ENCODE peak calls at places on chromosomes 11 and 22, in nine cellular contexts. C is epithelial cell of esophagus, Y is PC-3, Z is cardiac fibroblast, V is mucosa of descending colon, F is sigmoid colon, I is fibroblast of lung, W is coronary artery, B is adrenal gland. M is an unnamed sample.

GRCh38 chr11:103749158-103749557 is 287.3 kb upstream of the DDI1 start:
- DNase-seq in C (peak), Y (no peak), Z (no peak), V (no peak), F (no peak), I (no peak), W (no peak), B (peak), M (no peak)

GRCh38 chr22:31692186-31692886 is 30.3 kb upstream of the PISD start:
- DNase-seq in C (peak), Y (peak), Z (peak), V (no peak), F (no peak), I (peak), W (no peak), B (no peak), M (no peak)

GRCh38 chr11:74731301-74732094 is at the start of gene CHRDL2:
- DNase-seq in C (peak), Y (no peak), Z (peak), V (no peak), F (no peak), I (no peak), W (no peak), B (no peak), M (no peak)

GRCh38 chr11:13818325-13818724 is 144.2 kb upstream of the SPON1 start:
- DNase-seq in C (no peak), Y (no peak), Z (no peak), V (no peak), F (no peak), I (no peak), W (no peak), B (no peak), M (no peak)

GRCh38 chr22:46047841-46048595 is 71.1 kb upstream of the WNT7B start:
- DNase-seq in C (no peak), Y (no peak), Z (no peak), V (peak), F (peak), I (no peak), W (peak), B (peak), M (peak)

GRCh38 chr11:1749020-1749758 is 1.2 kb downstream of the IFITM10 start:
- DNase-seq in C (peak), Y (no peak), Z (peak), V (no peak), F (no peak), I (no peak), W (no peak), B (peak), M (peak)

GRCh38 chr11:130037881-130038601 is 31.7 kb upstream of the APLP2 start:
- DNase-seq in C (peak), Y (peak), Z (peak), V (no peak), F (no peak), I (peak), W (no peak), B (no peak), M (no peak)

GRCh38 chr22:40036591-40037225 is 42.0 kb downstream of the FAM83F start:
- DNase-seq in C (peak), Y (peak), Z (peak), V (no peak), F (peak), I (peak), W (peak), B (peak), M (peak)

GRCh38 chr22:24495365-24495675 is 188 bp downstream of the UPB1 start:
- DNase-seq in C (no peak), Y (no peak), Z (no peak), V (no peak), F (no peak), I (no peak), W (no peak), B (no peak), M (no peak)

GRCh38 chr11:71481101-71481960 is 28.3 kb downstream of the NADSYN1 start:
- DNase-seq in C (peak), Y (peak), Z (no peak), V (no peak), F (no peak), I (no peak), W (no peak), B (no peak), M (peak)

GRCh38 chr22:37623075-37624016 is 14.7 kb downstream of the GGA1 start:
- DNase-seq in C (peak), Y (peak), Z (peak), V (peak), F (peak), I (peak), W (no peak), B (peak), M (peak)

GRCh38 chr11:11620966-11621880 is 582 bp downstream of the GALNT18 start:
- DNase-seq in C (peak), Y (peak), Z (peak), V (peak), F (peak), I (peak), W (no peak), B (peak), M (peak)

GRCh38 chr11:90476442-90477007 is 253.7 kb upstream of the CHORDC1 start:
- DNase-seq in C (peak), Y (peak), Z (peak), V (no peak), F (no peak), I (peak), W (no peak), B (no peak), M (peak)

GRCh38 chr22:47121791-47122190 is 359.3 kb downstream of the TBC1D22A start:
- DNase-seq in C (no peak), Y (no peak), Z (no peak), V (peak), F (no peak), I (no peak), W (no peak), B (no peak), M (no peak)

GRCh38 chr11:32231909-32232493 is 141.1 kb downstream of the RCN1 start:
- DNase-seq in C (peak), Y (peak), Z (peak), V (no peak), F (no peak), I (peak), W (no peak), B (no peak), M (no peak)

GRCh38 chr22:36753120-36753802 is 22.7 kb downstream of the IFT27 start:
- DNase-seq in C (peak), Y (peak), Z (no peak), V (no peak), F (peak), I (no peak), W (peak), B (no peak), M (peak)

GRCh38 chr11:121538054-121538453 is 85.3 kb upstream of the SORL1-AS1 start:
- DNase-seq in C (no peak), Y (no peak), Z (no peak), V (no peak), F (no peak), I (no peak), W (no peak), B (no peak), M (no peak)

GRCh38 chr22:22421392-22421791 is 87.2 kb downstream of the ZNF280B start:
- DNase-seq in C (no peak), Y (no peak), Z (no peak), V (no peak), F (no peak), I (no peak), W (no peak), B (no peak), M (no peak)

GRCh38 chr11:125446279-125446678 is 49.8 kb downstream of the FEZ1 start:
- DNase-seq in C (no peak), Y (no peak), Z (no peak), V (no peak), F (no peak), I (no peak), W (peak), B (no peak), M (no peak)

GRCh38 chr11:74278721-74279148 is 32.7 kb downstream of the P4HA3 start:
- DNase-seq in C (peak), Y (peak), Z (peak), V (peak), F (peak), I (peak), W (peak), B (peak), M (no peak)

GRCh38 chr22:44037519-44038370 is 13.6 kb downstream of the PARVB start:
- DNase-seq in C (peak), Y (peak), Z (peak), V (no peak), F (peak), I (peak), W (no peak), B (peak), M (no peak)

GRCh38 chr11:5291207-5291838 is 10.4 kb downstream of the OR51B4 start:
- DNase-seq in C (peak), Y (peak), Z (peak), V (no peak), F (no peak), I (peak), W (no peak), B (no peak), M (no peak)

GRCh38 chr11:33507967-33508366 is 192.7 kb downstream of the C11orf91 start:
- DNase-seq in C (peak), Y (peak), Z (peak), V (no peak), F (no peak), I (peak), W (no peak), B (no peak), M (peak)

GRCh38 chr11:92670293-92670890 is 299.1 kb upstream of the MTNR1B start:
- DNase-seq in C (no peak), Y (no peak), Z (no peak), V (no peak), F (no peak), I (no peak), W (no peak), B (no peak), M (no peak)

GRCh38 chr11:134270250-134270714 is 5.9 kb upstream of the GLB1L3 start:
- DNase-seq in C (peak), Y (peak), Z (no peak), V (no peak), F (no peak), I (no peak), W (no peak), B (no peak), M (no peak)

GRCh38 chr22:50167689-50168489 is 2.6 kb upstream of the PANX2 start:
- DNase-seq in C (no peak), Y (no peak), Z (no peak), V (no peak), F (peak), I (no peak), W (no peak), B (no peak), M (no peak)

GRCh38 chr22:46878549-46878948 is 116.1 kb downstream of the TBC1D22A start:
- DNase-seq in C (no peak), Y (no peak), Z (peak), V (no peak), F (no peak), I (no peak), W (no peak), B (no peak), M (no peak)

GRCh38 chr11:44301856-44302231 is 8.1 kb downstream of the ALX4 start:
- DNase-seq in C (no peak), Y (peak), Z (peak), V (no peak), F (peak), I (no peak), W (no peak), B (peak), M (no peak)

GRCh38 chr11:118621071-118621815 is 13.8 kb downstream of the PHLDB1 start:
- DNase-seq in C (peak), Y (peak), Z (peak), V (peak), F (peak), I (peak), W (peak), B (peak), M (peak)

GRCh38 chr11:119019996-119020395 is 1.4 kb downstream of the TRAPPC4 start:
- DNase-seq in C (no peak), Y (peak), Z (no peak), V (no peak), F (peak), I (no peak), W (no peak), B (no peak), M (no peak)

GRCh38 chr11:45092901-45093760 is 53.3 kb upstream of the PRDM11 start:
- DNase-seq in C (peak), Y (peak), Z (peak), V (no peak), F (no peak), I (peak), W (peak), B (peak), M (no peak)

GRCh38 chr11:1211838-1212237 is 11.0 kb upstream of the MUC5B start:
- DNase-seq in C (no peak), Y (no peak), Z (no peak), V (no peak), F (no peak), I (no peak), W (no peak), B (no peak), M (no peak)

GRCh38 chr11:108886608-108887007 is 221.7 kb downstream of the DDX10 start:
- DNase-seq in C (peak), Y (peak), Z (peak), V (no peak), F (no peak), I (no peak), W (no peak), B (no peak), M (no peak)

GRCh38 chr22:23088199-23088604 is 17.9 kb downstream of the GNAZ start:
- DNase-seq in C (no peak), Y (no peak), Z (no peak), V (no peak), F (no peak), I (no peak), W (no peak), B (no peak), M (no peak)

GRCh38 chr11:126662055-126662790 is 306.7 kb downstream of the ST3GAL4 start:
- DNase-seq in C (peak), Y (no peak), Z (no peak), V (no peak), F (no peak), I (no peak), W (no peak), B (no peak), M (no peak)

GRCh38 chr11:69489031-69489745 is 7.7 kb downstream of the LINC01488 start:
- DNase-seq in C (no peak), Y (no peak), Z (no peak), V (peak), F (no peak), I (no peak), W (no peak), B (no peak), M (no peak)

GRCh38 chr11:27672836-27673464 is 27.3 kb downstream of the BDNF start:
- DNase-seq in C (peak), Y (peak), Z (no peak), V (no peak), F (no peak), I (peak), W (no peak), B (no peak), M (no peak)

GRCh38 chr22:48228468-48228867 is 1466.0 kb downstream of the TBC1D22A start:
- DNase-seq in C (no peak), Y (no peak), Z (no peak), V (no peak), F (no peak), I (no peak), W (no peak), B (no peak), M (no peak)

GRCh38 chr11:111378773-111379499 is at the start of gene POU2AF1:
- DNase-seq in C (no peak), Y (no peak), Z (peak), V (peak), F (no peak), I (no peak), W (no peak), B (no peak), M (no peak)

GRCh38 chr11:6988506-6988905 is 31.6 kb downstream of the ZNF214 start:
- DNase-seq in C (no peak), Y (no peak), Z (no peak), V (no peak), F (no peak), I (no peak), W (no peak), B (no peak), M (no peak)

GRCh38 chr11:6995703-6996102 is 24.4 kb downstream of the ZNF214 start:
- DNase-seq in C (no peak), Y (no peak), Z (no peak), V (no peak), F (no peak), I (no peak), W (no peak), B (no peak), M (no peak)

GRCh38 chr11:6992026-6992425 is 28.1 kb downstream of the ZNF214 start:
- DNase-seq in C (peak), Y (no peak), Z (peak), V (no peak), F (no peak), I (peak), W (no peak), B (no peak), M (no peak)

GRCh38 chr11:6991227-6991626 is 28.9 kb downstream of the ZNF214 start:
- DNase-seq in C (peak), Y (no peak), Z (no peak), V (no peak), F (no peak), I (no peak), W (no peak), B (no peak), M (no peak)

GRCh38 chr11:6992457-6993431 is 27.4 kb downstream of the ZNF214 start:
- DNase-seq in C (peak), Y (peak), Z (peak), V (no peak), F (no peak), I (peak), W (no peak), B (no peak), M (no peak)
- H3K4me3 ChIP-seq in C (no peak), Y (peak), Z (no peak), V (no peak), F (no peak), I (peak), W (peak), B (no peak), M (no peak)

GRCh38 chr11:113242767-113243397 is 71.5 kb upstream of the TTC12 start:
- DNase-seq in C (no peak), Y (no peak), Z (peak), V (no peak), F (no peak), I (peak), W (no peak), B (no peak), M (no peak)
- H3K4me3 ChIP-seq in C (no peak), Y (no peak), Z (peak), V (no peak), F (peak), I (peak), W (peak), B (no peak), M (no peak)

GRCh38 chr11:86171627-86172026 is 72.9 kb upstream of the EED start:
- DNase-seq in C (no peak), Y (no peak), Z (no peak), V (no peak), F (no peak), I (no peak), W (no peak), B (no peak), M (no peak)

GRCh38 chr11:86175585-86175984 is 69.0 kb upstream of the EED start:
- DNase-seq in C (no peak), Y (no peak), Z (no peak), V (no peak), F (no peak), I (no peak), W (no peak), B (no peak), M (no peak)

GRCh38 chr11:86176165-86176884 is 68.2 kb upstream of the EED start:
- DNase-seq in C (peak), Y (peak), Z (peak), V (no peak), F (no peak), I (peak), W (no peak), B (no peak), M (no peak)

GRCh38 chr11:86172894-86173293 is 71.7 kb upstream of the EED start:
- DNase-seq in C (peak), Y (peak), Z (peak), V (no peak), F (no peak), I (no peak), W (no peak), B (no peak), M (no peak)

DNA sequence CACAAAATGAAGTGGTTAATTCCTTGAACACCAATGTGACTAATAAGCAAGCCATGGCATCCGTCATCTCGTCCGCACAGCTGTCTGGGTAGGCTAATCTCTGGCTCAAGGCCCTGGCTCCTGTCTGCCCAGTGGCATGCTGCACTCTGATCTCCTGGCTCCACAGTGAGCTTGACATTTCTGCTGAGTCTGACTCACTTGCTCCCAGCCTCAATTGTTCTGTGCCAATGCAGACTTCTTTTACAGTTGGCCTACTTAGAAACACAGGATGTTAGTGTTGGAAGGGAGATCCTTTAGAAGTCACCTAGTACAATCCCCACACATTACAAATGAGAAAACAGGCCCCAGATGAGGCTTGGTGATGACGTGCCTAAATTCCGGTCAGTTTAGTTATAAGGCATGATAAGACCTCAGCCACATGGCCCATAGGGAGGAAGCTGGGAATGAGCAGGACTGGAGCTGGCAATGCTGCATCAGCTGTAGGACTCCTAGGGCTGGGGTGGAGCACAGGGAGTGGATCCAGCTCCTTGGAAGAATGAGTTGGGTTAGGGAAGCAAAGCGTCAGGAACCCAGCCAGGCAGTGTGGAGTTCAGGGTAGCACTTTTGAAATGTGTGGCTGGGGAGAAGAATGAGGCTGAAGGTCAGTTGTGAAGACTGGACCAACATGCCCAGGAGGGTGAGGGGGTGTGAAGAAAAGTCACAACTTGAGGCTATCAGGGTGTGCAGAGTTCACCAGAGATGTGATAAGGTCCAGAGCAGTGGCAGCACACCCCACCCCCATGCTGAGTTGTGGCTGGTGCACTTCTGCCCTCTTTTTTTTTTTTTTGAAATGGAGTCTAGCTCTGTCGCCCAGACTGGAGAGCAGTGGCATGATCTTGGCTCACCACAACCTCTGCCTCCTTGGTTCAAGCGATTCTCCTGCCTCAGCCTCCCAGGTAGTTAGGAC is 70.2 kb upstream of the EED start:
- DNase-seq in C (peak), Y (peak), Z (peak), V (no peak), F (peak), I (peak), W (peak), B (peak), M (peak)
- H3K4me3 ChIP-seq in C (no peak), Y (no peak), Z (no peak), V (no peak), F (no peak), I (no peak), W (peak), B (no peak), M (no peak)

DNA sequence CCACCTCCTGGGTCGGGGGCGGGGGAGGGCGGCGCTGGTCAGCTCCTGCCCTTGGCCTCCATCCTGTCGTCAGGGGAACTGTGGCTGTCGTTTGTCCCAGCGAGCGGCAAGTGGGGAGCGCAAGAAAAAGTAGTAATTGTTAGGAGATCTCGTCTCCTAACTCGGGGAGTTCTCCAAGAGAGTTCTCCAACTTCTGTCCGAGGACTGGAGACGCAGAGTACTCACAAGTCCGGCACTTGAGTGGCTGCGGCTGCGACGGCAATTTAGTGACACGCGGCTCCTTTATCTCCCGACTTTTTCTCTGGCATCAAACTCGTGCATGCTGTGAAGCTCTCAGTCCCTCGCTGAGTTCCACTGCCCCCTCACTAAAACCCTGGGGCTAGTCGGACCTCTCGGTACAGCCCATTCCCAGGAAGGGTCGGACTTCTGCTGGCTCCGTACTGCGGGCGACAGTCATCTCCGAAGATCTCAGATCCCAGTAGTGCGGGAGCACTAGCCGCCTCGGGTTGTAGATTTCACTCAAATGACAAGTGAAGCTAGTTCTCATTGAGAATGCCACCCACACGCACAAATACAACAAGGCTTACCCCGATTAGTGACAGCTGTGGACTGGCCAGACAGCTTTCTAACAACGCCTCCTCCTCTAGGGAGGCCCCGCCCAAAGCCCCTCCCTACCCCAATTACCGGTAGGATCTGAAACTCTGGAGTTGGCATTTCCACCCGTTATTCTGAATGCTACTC is at the start of gene PGR:
- DNase-seq in C (no peak), Y (no peak), Z (no peak), V (no peak), F (no peak), I (peak), W (peak), B (peak), M (peak)
- H3K4me3 ChIP-seq in C (no peak), Y (no peak), Z (no peak), V (no peak), F (peak), I (peak), W (peak), B (peak), M (no peak)